ENCODE peak calls at places on chromosomes 4 and X, in seven cellular contexts. O, S, Q, P, X, B and T are unnamed samples.

GRCh38 chr4:70632028-70632427 is 3.5 kb downstream of the ENAM start:
- DNase-seq in O (peak), S (no peak), Q (no peak), P (no peak), X (peak), B (peak), T (no peak)

GRCh38 chrX:119729408-119730201 is 28.8 kb upstream of the SOWAHD start:
- DNase-seq in O (peak), S (peak), Q (peak), P (peak), X (peak), B (peak), T (peak)

GRCh38 chr4:170580651-170581050 is 490.9 kb upstream of the AADAT start:
- DNase-seq in O (no peak), S (no peak), Q (no peak), P (no peak), X (no peak), B (no peak), T (no peak)

GRCh38 chrX:110420771-110421498 is 62.3 kb downstream of the RTL9 start:
- DNase-seq in O (peak), S (no peak), Q (no peak), P (no peak), X (no peak), B (no peak), T (no peak)

GRCh38 chr4:38565271-38566199 is 98.5 kb upstream of the KLF3 start:
- DNase-seq in O (peak), S (no peak), Q (peak), P (no peak), X (no peak), B (peak), T (no peak)

GRCh38 chr4:24024597-24024996 is 134.8 kb upstream of the PPARGC1A start:
- DNase-seq in O (no peak), S (no peak), Q (peak), P (no peak), X (no peak), B (peak), T (no peak)

GRCh38 chrX:46589977-46590723 is 16.6 kb downstream of the CHST7 start:
- DNase-seq in O (peak), S (no peak), Q (no peak), P (no peak), X (no peak), B (peak), T (no peak)

GRCh38 chrX:2401590-2402360 is 99.0 kb downstream of the DHRSX start:
- DNase-seq in O (peak), S (no peak), Q (no peak), P (no peak), X (peak), B (peak), T (no peak)

GRCh38 chr4:25441519-25442117 is 64.6 kb downstream of the ANAPC4 start:
- DNase-seq in O (peak), S (no peak), Q (peak), P (no peak), X (peak), B (peak), T (no peak)

GRCh38 chr4:186019264-186019663 is 49.7 kb upstream of the TLR3 start:
- DNase-seq in O (no peak), S (no peak), Q (no peak), P (no peak), X (no peak), B (no peak), T (no peak)

GRCh38 chrX:125492439-125492838 is 172.8 kb downstream of the TEX13C start:
- DNase-seq in O (no peak), S (no peak), Q (no peak), P (no peak), X (no peak), B (no peak), T (no peak)

GRCh38 chrX:85897376-85898110 is 149.8 kb downstream of the CHM start:
- DNase-seq in O (no peak), S (no peak), Q (no peak), P (no peak), X (no peak), B (no peak), T (no peak)